ENCODE peak calls at places on chromosomes 12 and 14, in seven cellular contexts. U, K, Y, E, D, T and W are unnamed samples.

GRCh38 chr12:6354539-6355393 is 12.9 kb upstream of the TNFRSF1A start:
- DNase-seq in T (no peak), E (peak), K (no peak), U (no peak), D (no peak), Y (no peak), W (no peak)

GRCh38 chr12:131720921-131721320 is 10.0 kb downstream of the SFSWAP start:
- DNase-seq in D (no peak), K (no peak), E (no peak), U (no peak), Y (no peak), T (no peak), W (no peak)

GRCh38 chr12:55736780-55737580 is 5.9 kb upstream of the GDF11 start:
- DNase-seq in E (peak), K (no peak), U (peak), D (peak), Y (no peak), T (peak), W (peak)

GRCh38 chr14:51564460-51564859 is 87.2 kb upstream of the FRMD6 start:
- DNase-seq in T (no peak), U (no peak), Y (no peak), D (no peak), E (no peak), K (no peak), W (no peak)

GRCh38 chr12:58967551-58967950 is 47.2 kb upstream of the LRIG3 start:
- DNase-seq in E (no peak), Y (no peak), T (no peak), U (peak), K (no peak), D (no peak), W (no peak)

GRCh38 chr12:19528750-19529149 is 89.5 kb downstream of the AEBP2 start:
- DNase-seq in D (no peak), U (no peak), K (no peak), E (no peak), T (no peak), Y (no peak), W (no peak)

GRCh38 chr12:2959508-2960431 is 573 bp downstream of the TEAD4 start:
- DNase-seq in K (no peak), Y (no peak), T (peak), E (peak), D (peak), U (peak), W (no peak)

GRCh38 chr12:82608706-82609105 is 78.0 kb upstream of the TMTC2 start:
- DNase-seq in T (no peak), K (no peak), D (no peak), Y (no peak), U (peak), E (no peak), W (no peak)

GRCh38 chr12:103431950-103432349 is 63.8 kb downstream of the C12orf42 start:
- DNase-seq in K (no peak), D (no peak), Y (no peak), U (no peak), E (no peak), T (no peak), W (no peak)

GRCh38 chr12:26043139-26044006 is 81.5 kb downstream of the BHLHE41 start:
- DNase-seq in E (no peak), K (no peak), Y (no peak), U (no peak), T (no peak), D (no peak), W (no peak)

GRCh38 chr12:98490491-98491453 is 24.6 kb upstream of the TMPO start:
- DNase-seq in E (peak), T (peak), U (peak), Y (peak), D (peak), K (peak), W (peak)

GRCh38 chr14:65359503-65359902 is 53.0 kb upstream of the FUT8 start:
- DNase-seq in U (peak), K (no peak), D (no peak), E (no peak), T (no peak), Y (no peak), W (no peak)
- TF ChIP-seq CTCF in U (no peak), K (no peak), D (no peak), E (peak), T (no peak), Y (peak), W (no peak)

DNA sequence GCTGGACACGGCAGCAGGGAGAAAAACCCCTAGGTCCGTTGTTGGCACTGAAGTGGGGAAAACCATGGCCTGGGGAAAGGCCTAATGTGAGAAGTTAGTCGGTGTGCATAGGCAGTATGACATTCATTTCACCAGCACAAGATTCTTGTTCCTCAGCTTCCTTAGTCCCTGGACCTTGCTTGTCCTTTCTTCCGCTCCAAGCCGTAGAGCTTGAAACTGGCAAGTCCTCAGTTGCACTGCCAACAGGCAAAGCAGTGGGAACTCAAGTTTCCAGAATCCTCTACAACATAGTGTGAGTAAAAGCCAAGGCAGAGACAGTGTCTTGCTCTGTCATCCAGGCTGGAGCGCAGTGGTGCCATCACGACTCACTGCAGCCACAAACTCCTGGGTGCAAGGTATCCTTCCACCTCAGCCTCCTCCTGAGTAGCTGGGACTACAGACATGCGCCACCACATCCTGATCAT is 138.5 kb upstream of the AMIGO2 start:
- DNase-seq in U (no peak), K (no peak), Y (no peak), D (no peak), T (no peak), E (no peak), W (no peak)
- H3K4me3 ChIP-seq in U (no peak), K (no peak), Y (no peak), D (no peak), T (no peak), E (peak), W (no peak)

DNA sequence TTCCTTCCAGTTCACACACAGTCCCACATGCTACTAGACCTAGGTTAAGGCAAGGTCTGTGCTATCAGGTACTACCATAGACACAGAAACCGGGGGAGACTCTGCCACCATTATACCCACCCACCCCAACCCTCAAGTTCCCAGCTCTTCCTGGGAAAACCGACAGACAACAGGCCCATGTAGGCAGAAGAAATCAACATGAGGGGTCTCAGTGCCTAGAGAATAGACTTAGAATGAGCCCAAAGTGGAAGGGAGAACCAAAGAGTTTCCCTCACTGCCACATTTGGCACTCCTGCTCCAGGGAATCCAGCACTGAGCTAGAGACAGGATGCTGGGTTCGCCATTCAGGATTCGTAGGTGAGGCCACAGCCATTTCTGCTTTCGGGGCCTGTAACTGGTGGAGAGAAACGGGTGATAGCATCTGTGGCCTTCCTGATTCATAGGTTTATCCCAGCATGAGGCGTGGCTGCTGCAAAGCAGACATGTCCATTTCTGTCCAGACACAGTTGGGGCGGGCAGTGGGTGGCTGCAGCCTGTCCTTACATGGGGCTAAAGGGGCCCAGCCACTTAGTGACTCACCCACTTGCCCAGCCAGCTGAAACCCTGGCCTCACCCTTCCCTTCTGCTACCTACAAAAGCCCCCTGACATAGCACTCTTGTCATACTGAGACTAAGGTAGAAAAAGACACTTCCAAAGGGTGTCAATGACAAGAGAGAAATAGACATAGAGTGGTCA is 69.4 kb downstream of the IRF2BPL start:
- DNase-seq in U (peak), Y (peak), T (no peak), K (no peak), E (no peak), D (no peak), W (no peak)
- TF ChIP-seq POLR2A in U (peak), Y (no peak), T (no peak), K (no peak), E (no peak), D (no peak), W (no peak)

GRCh38 chr14:28966416-28967233 is 200.0 kb downstream of the FOXG1 start:
- DNase-seq in T (no peak), D (no peak), E (no peak), Y (no peak), U (no peak), K (no peak), W (no peak)
- TF ChIP-seq CTCF in T (no peak), D (no peak), E (no peak), Y (no peak), U (no peak), K (no peak), W (no peak)

GRCh38 chr12:31362759-31363415 is 36.9 kb upstream of the SINHCAF start:
- DNase-seq in Y (peak), K (no peak), D (no peak), T (no peak), U (no peak), E (peak), W (no peak)
- H3K4me3 ChIP-seq in Y (no peak), K (no peak), D (no peak), T (no peak), U (no peak), E (peak), W (no peak)

GRCh38 chr14:100285021-100285912 is 21.0 kb downstream of the SLC25A29 start:
- DNase-seq in E (peak), K (no peak), Y (no peak), D (peak), T (peak), U (peak), W (peak)
- TF ChIP-seq POLR2A in E (peak), K (peak), Y (peak), D (peak), T (peak), U (no peak), W (no peak)